ENCODE peak calls at places on chromosomes 3 and 15, in nine cellular contexts. E, I, L, A, F, U, J, W and K are unnamed samples.
A peak's percentile ranks its signal among the peaks of the same experiment; 100 is the strongest.

GRCh38 chr3:27617552-27617951 is 104.6 kb downstream of the EOMES start:
- DNase-seq in E (no peak), I (no peak), L (no peak), A (no peak), F (no peak), U (no peak), J (no peak), W (no peak), K (no peak)

GRCh38 chr3:69072928-69073327 is 7.2 kb downstream of the UBA3 start:
- DNase-seq in E (no peak), I (no peak), L (no peak), A (no peak), F (no peak), U (no peak), J (no peak), W (no peak), K (no peak)

GRCh38 chr3:116340680-116341216 is 104.5 kb downstream of the LSAMP start:
- DNase-seq in E (no peak), I (no peak), L (no peak), A (peak; percentile 4), F (no peak), U (no peak), J (no peak), W (no peak), K (no peak)

GRCh38 chr3:122973893-122974615 is 53.5 kb downstream of the SEMA5B start:
- DNase-seq in E (no peak), I (no peak), L (no peak), A (no peak), F (no peak), U (no peak), J (no peak), W (no peak), K (no peak)

GRCh38 chr3:195058311-195059005 is 212.5 kb downstream of the XXYLT1 start:
- DNase-seq in E (no peak), I (no peak), L (no peak), A (no peak), F (no peak), U (no peak), J (no peak), W (no peak), K (no peak)

GRCh38 chr3:69364354-69364753 is 21.5 kb downstream of the FRMD4B start:
- DNase-seq in E (no peak), I (no peak), L (no peak), A (peak; percentile 20), F (no peak), U (no peak), J (no peak), W (no peak), K (no peak)

GRCh38 chr3:174016186-174016585 is 618.6 kb downstream of the NLGN1 start:
- DNase-seq in E (peak; percentile 74), I (peak; percentile 46), L (no peak), A (peak; percentile 37), F (peak; percentile 49), U (no peak), J (no peak), W (no peak), K (no peak)

GRCh38 chr15:52520421-52520820 is 8.3 kb downstream of the MYO5A start:
- DNase-seq in E (no peak), I (no peak), L (no peak), A (no peak), F (no peak), U (no peak), J (no peak), W (no peak), K (no peak)

GRCh38 chr3:113626513-113627371 is 69.7 kb downstream of the USF3 start:
- DNase-seq in E (peak; percentile 71), I (peak; percentile 18), L (peak; percentile 59), A (peak; percentile 71), F (peak; percentile 76), U (peak; percentile 44), J (peak; percentile 79), W (no peak), K (peak; percentile 58)

GRCh38 chr3:45760878-45761711 is 35.2 kb downstream of the SLC6A20 start:
- DNase-seq in E (peak; percentile 36), I (peak; percentile 43), L (peak; percentile 76), A (peak; percentile 81), F (peak; percentile 83), U (peak; percentile 62), J (no peak), W (no peak), K (no peak)

GRCh38 chr15:39504812-39505211 is 76.1 kb upstream of the THBS1 start:
- DNase-seq in E (peak; percentile 81), I (peak; percentile 84), L (no peak), A (peak; percentile 70), F (peak; percentile 81), U (no peak), J (no peak), W (no peak), K (no peak)

GRCh38 chr15:74655424-74655823 is 39.8 kb downstream of the CLK3 start:
- DNase-seq in E (no peak), I (no peak), L (no peak), A (no peak), F (no peak), U (no peak), J (no peak), W (no peak), K (no peak)

GRCh38 chr3:66748175-66748876 is 247.5 kb upstream of the LRIG1 start:
- DNase-seq in E (no peak), I (no peak), L (peak; percentile 35), A (no peak), F (no peak), U (no peak), J (no peak), W (no peak), K (no peak)
- TF ChIP-seq CTCF in E (no peak), I (no peak), L (no peak), A (no peak), F (no peak), U (no peak), J (no peak), W (no peak), K (no peak)

GRCh38 chr3:187738089-187738399 is 7.2 kb downstream of the BCL6 start:
- DNase-seq in E (no peak), I (no peak), L (no peak), A (no peak), F (no peak), U (no peak), J (no peak), W (no peak), K (no peak)

GRCh38 chr3:187739125-187739560 is 6.1 kb downstream of the BCL6 start:
- DNase-seq in E (no peak), I (no peak), L (no peak), A (no peak), F (no peak), U (no peak), J (no peak), W (no peak), K (no peak)

GRCh38 chr3:187736418-187736871 is 8.8 kb downstream of the BCL6 start:
- DNase-seq in E (peak; percentile 45), I (no peak), L (no peak), A (peak; percentile 68), F (peak; percentile 69), U (peak; percentile 81), J (no peak), W (no peak), K (no peak)

GRCh38 chr3:187738400-187739124 is 6.7 kb downstream of the BCL6 start:
- DNase-seq in E (peak; percentile 84), I (peak; percentile 72), L (peak; percentile 94), A (peak; percentile 96), F (peak; percentile 96), U (peak; percentile 91), J (peak; percentile 71), W (peak; percentile 65), K (peak; percentile 97)

GRCh38 chr3:187737401-187738088 is 7.7 kb downstream of the BCL6 start:
- DNase-seq in E (peak; percentile 64), I (no peak), L (peak; percentile 49), A (peak; percentile 86), F (peak; percentile 84), U (peak; percentile 87), J (no peak), W (peak; percentile 62), K (peak; percentile 95)
- TF ChIP-seq CTCF in E (peak; percentile 34), I (peak; percentile 2), L (no peak), A (peak; percentile 25), F (no peak), U (peak; percentile 19), J (no peak), W (no peak), K (no peak)

DNA sequence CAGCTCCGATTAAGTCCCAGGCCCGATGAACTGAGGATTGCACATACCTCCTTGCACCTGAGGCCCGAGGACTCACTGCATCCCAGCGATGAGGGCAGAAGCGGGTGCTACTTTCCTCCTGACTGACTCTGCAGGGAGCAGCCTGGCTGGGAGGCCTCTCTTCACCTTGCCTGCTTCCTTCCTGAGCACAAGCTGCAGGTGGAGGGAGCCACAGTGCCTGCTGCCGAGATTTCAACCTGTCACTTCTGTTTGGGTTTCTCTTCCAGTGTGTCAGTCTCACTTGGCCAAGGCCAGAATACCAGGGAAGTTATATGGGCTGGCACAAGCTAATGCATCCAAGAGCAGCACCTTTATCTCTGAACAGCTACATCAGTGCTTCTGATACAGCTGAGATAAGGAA is 185.4 kb downstream of the NTRK3 start:
- DNase-seq in E (no peak), I (no peak), L (no peak), A (no peak), F (no peak), U (no peak), J (no peak), W (no peak), K (peak; percentile 36)
- TF ChIP-seq CTCF in E (no peak), I (no peak), L (no peak), A (no peak), F (no peak), U (no peak), J (no peak), W (no peak), K (no peak)

GRCh38 chr15:59104602-59104911 is 389 bp upstream of the CCNB2 start:
- DNase-seq in E (no peak), I (no peak), L (no peak), A (no peak), F (no peak), U (no peak), J (no peak), W (no peak), K (no peak)
- TF ChIP-seq CTCF in E (no peak), I (no peak), L (no peak), A (no peak), F (no peak), U (no peak), J (no peak), W (no peak), K (no peak)

GRCh38 chr3:157083824-157084223 is 76.1 kb downstream of the CCNL1 start:
- DNase-seq in E (no peak), I (no peak), L (no peak), A (no peak), F (no peak), U (no peak), J (no peak), W (no peak), K (no peak)
- TF ChIP-seq CTCF in E (no peak), I (no peak), L (no peak), A (no peak), F (no peak), U (no peak), J (no peak), W (no peak), K (no peak)